ENCODE peak calls at places on chromosomes 7 and 10, in ten cellular contexts. A is suprapubic skin; Q is adrenal gland; P is left lung; O is aorta; J is PC-3; M is CD4-positive, CD25-positive, alpha-beta regulatory T cell; R is Peyer's patch; Y is CD8-positive, alpha-beta memory T cell; B is WERI-Rb-1. V is an unnamed sample.

GRCh38 chr10:110207805-110208613 is 604 bp downstream of the MXI1 start:
- DNase-seq in R (peak; percentile 76), B (peak; percentile 45), A (no peak), Y (peak; percentile 18), M (peak; percentile 51), J (peak; percentile 22), O (peak; percentile 66), Q (peak; percentile 69), P (peak; percentile 62), V (no peak)

GRCh38 chr7:96118449-96119001 is 203.4 kb downstream of the SLC25A13 start:
- DNase-seq in B (no peak), Q (no peak), A (no peak), J (no peak), Y (no peak), R (no peak), P (no peak), O (no peak), M (no peak), V (no peak)

GRCh38 chr10:4127518-4128315 is 342.7 kb upstream of the KLF6 start:
- DNase-seq in Q (no peak), O (peak; percentile 58), B (no peak), P (no peak), A (no peak), Y (no peak), M (peak; percentile 13), J (peak; percentile 20), R (peak; percentile 77), V (no peak)

GRCh38 chr10:44010873-44011602 is 362.4 kb upstream of the ZNF32 start:
- DNase-seq in O (no peak), M (no peak), R (no peak), P (no peak), A (no peak), Q (peak; percentile 38), B (no peak), J (peak; percentile 55), Y (no peak), V (no peak)

GRCh38 chr7:16484453-16485158 is 19.1 kb upstream of the SOSTDC1 start:
- DNase-seq in P (no peak), R (no peak), Y (no peak), O (no peak), M (no peak), A (no peak), J (peak; percentile 94), Q (no peak), B (no peak), V (peak; percentile 78)

GRCh38 chr10:62805139-62806092 is 896 bp downstream of the ADO start:
- DNase-seq in M (no peak), P (peak; percentile 57), B (peak; percentile 42), A (no peak), Q (peak; percentile 35), R (peak; percentile 74), Y (no peak), J (peak; percentile 84), O (no peak), V (peak; percentile 29)

GRCh38 chr7:117750612-117751563 is 122.4 kb downstream of the CTTNBP2 start:
- DNase-seq in Q (no peak), O (no peak), B (no peak), M (no peak), A (no peak), R (no peak), J (peak; percentile 48), Y (no peak), P (no peak), V (no peak)

GRCh38 chr10:119658274-119658673 is 7.1 kb downstream of the BAG3 start:
- DNase-seq in M (no peak), Y (no peak), P (peak; percentile 89), O (peak; percentile 90), J (peak; percentile 91), B (no peak), Q (peak; percentile 89), R (peak; percentile 83), A (peak; percentile 86), V (peak; percentile 94)

GRCh38 chr7:28784166-28784870 is 173.8 kb downstream of the TRIL start:
- DNase-seq in O (no peak), B (no peak), Q (no peak), P (no peak), R (no peak), J (no peak), A (no peak), M (no peak), Y (no peak), V (no peak)

GRCh38 chr10:74738985-74739567 is 87.3 kb upstream of the KAT6B start:
- DNase-seq in P (no peak), B (no peak), M (peak; percentile 15), J (peak; percentile 71), A (no peak), R (peak; percentile 81), O (no peak), Y (no peak), Q (no peak), V (peak; percentile 10)

GRCh38 chr10:24468281-24468751 is 255.4 kb downstream of the ARHGAP21 start:
- DNase-seq in P (no peak), O (no peak), Y (no peak), M (no peak), R (no peak), Q (peak; percentile 31), J (peak; percentile 50), B (no peak), A (no peak), V (no peak)

GRCh38 chr10:119578355-119578754 is 18.4 kb downstream of the TIAL1 start:
- DNase-seq in A (no peak), Q (no peak), J (no peak), O (no peak), R (no peak), Y (no peak), B (no peak), P (no peak), M (no peak), V (no peak)

DNA sequence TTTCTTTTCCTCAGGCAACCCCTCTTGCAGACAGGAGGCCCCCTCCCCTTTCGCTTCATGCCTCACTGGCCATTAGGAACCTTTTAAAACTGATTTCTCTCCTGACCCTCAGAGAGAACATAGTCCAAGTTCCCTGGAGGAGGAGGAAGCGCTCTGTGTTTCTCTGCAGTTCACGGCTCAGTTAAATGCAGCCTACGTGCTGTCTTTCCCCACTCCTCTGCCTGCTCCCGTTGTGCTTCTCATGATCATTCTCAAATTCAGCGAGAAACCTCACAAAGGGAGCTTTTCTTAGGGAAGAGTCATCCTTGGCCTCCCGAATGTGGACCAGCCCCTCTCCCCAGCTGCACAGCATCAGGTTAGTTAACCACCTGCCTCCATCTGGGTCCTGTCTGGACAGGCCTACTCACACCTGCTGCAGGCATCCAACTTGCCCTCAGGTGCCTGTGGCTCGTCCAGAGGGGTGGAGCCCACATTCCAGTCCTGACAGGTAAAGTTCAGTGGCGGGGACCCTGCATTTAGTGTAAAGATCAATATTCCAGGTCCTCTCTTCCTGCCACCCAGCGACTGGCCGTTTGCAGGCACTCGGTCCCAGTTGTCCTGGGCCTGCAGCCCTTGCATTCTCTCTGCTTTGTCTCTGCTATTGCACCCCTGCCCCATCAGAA is 14.8 kb downstream of the HTRA1 start:
- DNase-seq in P (peak; percentile 23), B (no peak), M (no peak), Y (no peak), A (no peak), O (peak; percentile 40), Q (no peak), R (no peak), J (no peak), V (no peak)
- H3K27ac ChIP-seq in P (no peak overlapping the region), B (no peak overlapping the region), M (no peak overlapping the region), Y (no peak overlapping the region), A (no peak overlapping the region), O (peak overlapping the region; percentile 78), Q (no peak overlapping the region), R (no peak overlapping the region), J (no peak overlapping the region), V (no peak overlapping the region)

GRCh38 chr7:50530771-50531170 is 34.4 kb downstream of the DDC start:
- DNase-seq in A (no peak), B (no peak), Q (no peak), O (no peak), Y (no peak), R (no peak), M (no peak), J (no peak), P (no peak), V (no peak)

GRCh38 chr7:50531401-50531906 is 33.8 kb downstream of the DDC start:
- DNase-seq in Y (no peak), R (no peak), A (no peak), O (no peak), B (peak; percentile 62), Q (peak; percentile 33), P (no peak), M (no peak), J (peak; percentile 96), V (no peak)

GRCh38 chr7:50531928-50532327 is 33.3 kb downstream of the DDC start:
- DNase-seq in M (no peak), O (no peak), Q (no peak), R (no peak), A (no peak), P (no peak), B (peak; percentile 85), Y (no peak), J (peak; percentile 60), V (no peak)

GRCh38 chr7:50529093-50529862 is 35.9 kb downstream of the DDC start:
- DNase-seq in J (no peak), P (no peak), B (no peak), R (no peak), Y (no peak), Q (no peak), A (no peak), O (no peak), M (no peak), V (no peak)

GRCh38 chr7:50528266-50529092 is 36.7 kb downstream of the DDC start:
- DNase-seq in M (no peak), J (no peak), P (no peak), B (no peak), A (no peak), O (no peak), Y (no peak), Q (no peak), R (peak; percentile 64), V (no peak)
- H3K4me3 ChIP-seq in M (no peak overlapping the region), J (no peak overlapping the region), P (no peak overlapping the region), B (no peak overlapping the region), A (no peak overlapping the region), O (no peak overlapping the region), Y (no peak overlapping the region), Q (no peak overlapping the region), R (no peak overlapping the region), V (no peak overlapping the region)

DNA sequence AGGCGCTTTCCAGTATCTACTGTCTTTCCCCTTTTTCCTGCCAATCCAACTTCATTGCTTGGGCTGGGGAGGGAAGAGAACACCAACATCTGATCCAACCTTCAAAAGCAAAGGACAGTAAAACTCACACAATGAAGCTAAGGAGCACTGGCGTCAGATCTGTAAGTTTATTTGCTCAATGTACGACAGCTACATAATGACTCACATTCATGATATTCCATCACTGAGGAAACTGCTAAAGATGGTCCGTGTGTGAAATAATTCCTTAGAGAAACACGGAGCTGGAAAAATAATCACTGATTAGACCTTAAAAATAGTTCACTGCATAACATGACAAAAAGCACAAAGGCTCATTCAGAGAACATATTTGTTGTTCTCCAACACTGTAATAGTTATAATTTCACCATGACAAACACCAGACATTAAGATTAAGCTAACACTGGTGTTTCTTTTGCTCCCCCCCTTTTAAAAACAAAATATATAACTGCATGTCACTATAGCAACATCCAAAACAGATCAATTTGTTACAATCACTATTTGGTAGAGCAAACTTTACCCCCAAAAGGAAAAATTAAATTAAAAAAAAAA is 24.3 kb downstream of the HSPB1 start:
- DNase-seq in M (no peak), P (no peak), O (no peak), Y (no peak), Q (no peak), R (no peak), B (no peak), A (no peak), J (peak; percentile 42), V (peak; percentile 72)
- H3K36me3 ChIP-seq in M (peaks cover 39% of the 10 kb centered on the region), P (peaks cover 81% of the 10 kb centered on the region), O (peaks cover 4% of the 10 kb centered on the region), Y (peaks cover 18% of the 10 kb centered on the region), Q (peaks cover 45% of the 10 kb centered on the region), R (no peaks in the 10 kb centered on the region), B (peaks cover 70% of the 10 kb centered on the region), A (peaks cover 47% of the 10 kb centered on the region), J (peaks cover 44% of the 10 kb centered on the region), V (peaks cover 66% of the 10 kb centered on the region)

GRCh38 chr7:48876087-48876486 is 48.3 kb upstream of the CDC14C start:
- DNase-seq in P (no peak), Q (no peak), B (no peak), R (no peak), O (no peak), J (peak; percentile 14), A (no peak), M (no peak), Y (no peak), V (no peak)
- H3K27ac ChIP-seq in P (no peak overlapping the region), Q (no peak overlapping the region), B (no peak overlapping the region), R (no peak overlapping the region), O (no peak overlapping the region), J (no peak overlapping the region), A (no peak overlapping the region), M (no peak overlapping the region), Y (no peak overlapping the region), V (no peak overlapping the region)

V was measured in brain microvascular endothelial cell.